ENCODE peak calls at places on chromosomes 7 and 10, in six cellular contexts. E is NCI-H2029, Y is midbrain, Z is K562, R is fibroblast of lung, H is HT1080. L is an unnamed sample.

GRCh38 chr7:110090113-110090820 is 1000.7 kb upstream of the LRRN3 start:
- DNase-seq in H (peak), R (peak), Y (no peak), E (no peak), Z (no peak), L (no peak)

GRCh38 chr7:127865466-127865865 is 165.8 kb downstream of the LRRC4 start:
- DNase-seq in Z (no peak), R (peak), E (no peak), Y (no peak), H (peak), L (no peak)

GRCh38 chr7:159042639-159043101 is 102.0 kb downstream of the VIPR2 start:
- DNase-seq in E (no peak), R (no peak), H (no peak), Y (no peak), Z (no peak), L (no peak)

GRCh38 chr10:70749756-70750155 is 35.4 kb downstream of the TBATA start:
- DNase-seq in R (no peak), Y (no peak), Z (no peak), E (no peak), H (no peak), L (no peak)

GRCh38 chr10:17652585-17652984 is 8.6 kb downstream of the STAM start:
- DNase-seq in Z (no peak), R (no peak), E (no peak), Y (no peak), H (no peak), L (no peak)

GRCh38 chr7:110205899-110206298 is 885.0 kb upstream of the LRRN3 start:
- DNase-seq in E (no peak), Z (no peak), H (no peak), R (no peak), Y (no peak), L (no peak)

GRCh38 chr7:2955177-2955768 is 88.4 kb downstream of the CARD11 start:
- DNase-seq in Y (no peak), Z (peak), R (no peak), E (no peak), H (no peak), L (no peak)

GRCh38 chr10:114767589-114768393 is 53.8 kb upstream of the FHIP2A start:
- DNase-seq in Z (peak), H (no peak), Y (no peak), E (no peak), R (no peak), L (peak)

GRCh38 chr10:36437367-36437766 is 688.0 kb upstream of the ANKRD30A start:
- DNase-seq in H (no peak), E (no peak), Z (no peak), R (no peak), Y (no peak), L (no peak)

GRCh38 chr7:2163565-2163964 is 69.2 kb downstream of the MAD1L1 start:
- DNase-seq in R (no peak), Y (no peak), E (no peak), H (no peak), Z (no peak), L (no peak)

GRCh38 chr7:96021533-96021932 is 249.2 kb downstream of the DYNC1I1 start:
- DNase-seq in Z (no peak), Y (no peak), H (peak), E (no peak), R (no peak), L (no peak)